ENCODE peak calls at places on chromosome 14, in nine cellular contexts. Z, N, U, H, P, I, E, S and W are unnamed samples.

GRCh38 chr14:95287176-95287754 is 32.4 kb downstream of the CLMN start:
- DNase-seq in P (no peak), I (no peak), S (no peak), N (no peak), Z (no peak), U (no peak), E (no peak), H (peak; percentile 24), W (no peak)

GRCh38 chr14:63759454-63759853 is 31.6 kb upstream of the SGPP1 start:
- DNase-seq in I (no peak), H (no peak), S (peak; percentile 33), E (peak; percentile 7), Z (no peak), N (no peak), U (peak; percentile 57), P (no peak), W (no peak)

GRCh38 chr14:50762001-50762930 is 68.7 kb downstream of the NIN start:
- DNase-seq in I (peak; percentile 64), U (peak; percentile 97), E (peak; percentile 94), H (peak; percentile 50), S (peak; percentile 69), P (no peak), Z (no peak), N (no peak), W (peak; percentile 87)

GRCh38 chr14:66746316-66747006 is 238.5 kb downstream of the GPHN start:
- DNase-seq in H (peak; percentile 54), E (peak; percentile 58), U (peak; percentile 71), Z (no peak), S (no peak), P (peak; percentile 57), I (peak; percentile 2), N (no peak), W (peak; percentile 51)

GRCh38 chr14:55125403-55125802 is 3.6 kb upstream of the LGALS3 start:
- DNase-seq in S (no peak), U (no peak), Z (peak; percentile 86), E (no peak), P (no peak), I (no peak), N (no peak), H (no peak), W (no peak)

GRCh38 chr14:53519137-53519536 is 366.0 kb upstream of the DDHD1 start:
- DNase-seq in N (no peak), H (no peak), Z (no peak), U (peak; percentile 38), P (no peak), E (peak; percentile 82), I (no peak), S (no peak), W (peak; percentile 77)

GRCh38 chr14:68111733-68112270 is 292.2 kb downstream of the RAD51B start:
- DNase-seq in S (no peak), N (no peak), Z (peak; percentile 30), H (no peak), P (no peak), I (no peak), U (no peak), E (no peak), W (no peak)

GRCh38 chr14:54866588-54866987 is 36.0 kb downstream of the GCH1 start:
- DNase-seq in I (no peak), Z (no peak), E (peak; percentile 31), H (no peak), S (no peak), P (no peak), N (no peak), U (peak; percentile 7), W (no peak)

GRCh38 chr14:39488600-39488999 is 56.4 kb upstream of the FBXO33 start:
- DNase-seq in H (peak; percentile 1), P (peak; percentile 20), N (no peak), Z (no peak), U (peak; percentile 7), S (no peak), E (peak; percentile 12), I (no peak), W (peak; percentile 40)

GRCh38 chr14:54685286-54685845 is 118.4 kb downstream of the SAMD4A start:
- DNase-seq in I (no peak), Z (no peak), H (no peak), U (no peak), P (no peak), S (no peak), E (no peak), N (no peak), W (no peak)

GRCh38 chr14:94598816-94599655 is 13.2 kb upstream of the SERPINA3 start:
- DNase-seq in N (no peak), I (peak; percentile 92), P (no peak), H (peak; percentile 99), E (peak; percentile 97), S (no peak), Z (peak; percentile 80), U (peak; percentile 99), W (peak; percentile 1)

GRCh38 chr14:72615511-72616121 is 278.3 kb downstream of the DPF3 start:
- DNase-seq in U (peak; percentile 48), I (no peak), N (no peak), E (peak; percentile 47), S (no peak), H (peak; percentile 90), Z (peak; percentile 12), P (no peak), W (peak; percentile 41)

GRCh38 chr14:96634896-96635295 is 132.7 kb downstream of the PAPOLA start:
- DNase-seq in I (no peak), E (no peak), P (no peak), N (no peak), U (no peak), Z (no peak), H (no peak), S (peak; percentile 4), W (no peak)

GRCh38 chr14:78259831-78260230 is 89.7 kb downstream of the NRXN3 start:
- DNase-seq in P (no peak), U (no peak), Z (no peak), N (no peak), S (no peak), H (no peak), E (no peak), I (peak; percentile 2), W (peak; percentile 56)

GRCh38 chr14:72613196-72613974 is 280.5 kb downstream of the DPF3 start:
- DNase-seq in N (no peak), I (no peak), U (peak; percentile 22), E (no peak), S (no peak), H (peak; percentile 73), Z (peak; percentile 22), P (peak; percentile 91), W (no peak)

GRCh38 chr14:64137657-64138290 is 156.4 kb downstream of the ESR2 start:
- DNase-seq in H (no peak), N (no peak), P (peak; percentile 35), Z (no peak), I (no peak), U (peak; percentile 25), E (peak; percentile 8), S (no peak), W (peak; percentile 7)

GRCh38 chr14:57302883-57303282 is 34.1 kb downstream of the AP5M1 start:
- DNase-seq in U (peak; percentile 29), N (no peak), P (no peak), I (no peak), S (no peak), Z (no peak), E (no peak), H (peak; percentile 32), W (no peak)

GRCh38 chr14:21093018-21093417 is 5.4 kb downstream of the ZNF219 start:
- DNase-seq in I (no peak), N (no peak), Z (no peak), E (no peak), H (no peak), U (no peak), S (no peak), P (no peak), W (no peak)
- TF ChIP-seq CTCF in I (no peak), N (no peak), Z (no peak), E (no peak), H (no peak), U (no peak), S (no peak), P (no peak), W (no peak)

DNA sequence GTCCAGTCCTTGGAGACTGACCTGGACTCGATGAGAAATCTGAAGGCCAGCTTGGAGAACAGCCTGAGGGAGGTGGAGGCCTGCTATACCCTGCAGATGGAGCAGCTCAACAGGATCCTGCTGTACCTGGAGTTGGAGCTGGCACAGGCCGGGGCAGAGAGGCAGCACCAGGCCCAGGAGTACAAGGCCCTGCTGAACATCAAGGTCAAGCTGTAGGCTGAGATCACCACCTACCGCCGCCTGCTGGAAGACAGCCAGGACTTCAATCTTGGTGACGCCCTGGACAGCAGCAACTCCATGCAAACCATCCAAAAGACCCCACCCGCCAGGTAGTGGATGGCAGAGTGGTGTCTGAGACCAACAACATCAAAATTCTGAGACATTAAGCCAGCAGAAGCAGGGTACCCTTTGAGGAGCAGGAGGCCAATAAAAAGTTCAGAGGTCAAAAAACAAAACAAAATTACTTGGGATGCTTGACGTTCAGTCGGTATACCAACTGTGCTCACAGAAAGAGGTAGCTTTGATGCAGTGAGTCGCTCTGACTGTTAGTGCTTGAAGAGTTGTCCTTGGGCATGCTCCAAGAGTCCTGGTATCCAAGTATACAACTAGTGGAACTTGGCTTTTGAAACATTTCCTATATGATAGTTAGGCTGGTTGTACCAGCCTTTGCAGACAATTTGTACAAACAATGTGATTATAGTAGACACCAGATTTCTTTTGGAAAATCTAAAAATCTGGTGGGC is 4.8 kb downstream of the MED6 start:
- DNase-seq in S (no peak), P (no peak), I (no peak), H (peak; percentile 0), U (peak; percentile 52), Z (no peak), E (peak; percentile 48), N (no peak), W (no peak)
- TF ChIP-seq CTCF in S (no peak), P (no peak), I (no peak), H (no peak), U (no peak), Z (no peak), E (no peak), N (no peak), W (no peak)

DNA sequence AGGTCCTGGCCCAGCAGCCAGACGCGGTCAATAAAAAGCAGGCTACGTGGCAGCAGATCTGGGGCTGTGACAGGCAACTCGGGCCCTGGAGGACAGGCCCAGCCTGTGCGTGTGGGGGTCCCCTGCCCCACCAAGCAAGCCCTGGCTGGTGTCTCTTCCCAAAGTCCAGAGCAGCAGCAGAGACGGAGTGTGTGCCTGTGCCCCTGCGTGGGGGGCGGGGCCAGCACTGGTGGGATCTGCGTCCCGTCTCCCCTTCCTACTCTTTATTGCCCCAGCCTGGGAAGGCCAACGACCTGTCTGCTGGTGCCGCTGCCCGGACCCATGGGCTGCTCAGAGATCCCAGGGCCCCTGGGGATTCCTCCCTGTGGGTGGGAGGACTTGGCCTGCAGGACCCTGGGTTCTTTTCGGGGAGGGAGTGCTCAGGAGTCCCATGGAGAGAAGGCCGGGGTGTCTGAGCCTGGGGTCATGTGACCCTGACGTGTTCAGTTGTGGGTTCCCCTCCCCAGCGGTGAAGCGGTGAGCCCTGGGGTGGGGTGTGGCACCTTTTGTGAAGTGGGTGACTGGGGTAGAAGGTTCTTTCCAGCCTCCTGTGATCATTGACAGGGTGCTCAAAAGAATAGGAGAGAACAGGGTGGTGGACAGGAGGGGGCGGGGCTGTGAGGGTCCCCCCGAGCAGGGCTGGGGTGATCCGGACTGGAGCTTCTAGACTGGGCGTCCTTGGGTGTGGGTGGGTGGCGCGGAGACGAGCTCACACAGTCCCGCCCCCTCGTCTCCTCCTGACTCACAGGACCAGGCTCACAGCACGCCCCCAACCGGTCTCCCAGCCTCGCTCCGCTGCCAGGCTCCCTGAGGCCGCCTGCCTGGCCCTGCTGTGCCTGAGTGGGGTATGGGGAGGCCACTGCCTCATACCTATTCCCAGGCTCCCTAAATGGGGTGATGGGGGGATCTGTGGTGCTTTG is 22.4 kb downstream of the ASPG start:
- DNase-seq in H (peak; percentile 44), U (peak; percentile 18), S (no peak), E (no peak), N (no peak), Z (peak; percentile 65), P (no peak), I (no peak), W (no peak)
- TF ChIP-seq CTCF in H (no peak), U (no peak), S (no peak), E (no peak), N (no peak), Z (no peak), P (no peak), I (no peak), W (no peak)

GRCh38 chr14:99885649-99885958 is 92.4 kb downstream of the EML1 start:
- DNase-seq in S (no peak), Z (no peak), H (no peak), N (no peak), P (no peak), I (no peak), U (no peak), E (no peak), W (no peak)
- TF ChIP-seq CTCF in S (no peak), Z (no peak), H (no peak), N (no peak), P (no peak), I (no peak), U (no peak), E (no peak), W (no peak)